ENCODE peak calls at places on chromosome 16, in ten cellular contexts. One of them, this sample, is unnamed. For H3K9me3 and H3K27me3, the result is how much of the 10 kb centered on the place peaks cover.

GRCh38 chr16:49754495-49755290 is 101.2 kb downstream of the ZNF423 start:
- DNase-seq in esophagus muscularis mucosa: no peak
- DNase-seq in effector memory CD4-positive, alpha-beta T cell: no peak
- DNase-seq in cardiac muscle cell: peak
- DNase-seq in aorta: no peak
- DNase-seq in uterus: no peak
- DNase-seq in GM23248: peak
- DNase-seq in psoas muscle: peak
- DNase-seq in Panc1: no peak
- DNase-seq in suprapubic skin: no peak
- DNase-seq in this sample: no peak

GRCh38 chr16:11175850-11176341 is 80.1 kb downstream of the SOCS1 start:
- DNase-seq in GM23248: no peak
- DNase-seq in uterus: no peak
- DNase-seq in cardiac muscle cell: no peak
- DNase-seq in Panc1: no peak
- DNase-seq in effector memory CD4-positive, alpha-beta T cell: no peak
- DNase-seq in esophagus muscularis mucosa: no peak
- DNase-seq in suprapubic skin: no peak
- DNase-seq in psoas muscle: no peak
- DNase-seq in aorta: no peak
- DNase-seq in this sample: no peak

GRCh38 chr16:47136101-47136820 is 7.5 kb downstream of the NETO2 start:
- DNase-seq in uterus: no peak
- DNase-seq in Panc1: no peak
- DNase-seq in cardiac muscle cell: peak
- DNase-seq in aorta: no peak
- DNase-seq in suprapubic skin: no peak
- DNase-seq in psoas muscle: no peak
- DNase-seq in esophagus muscularis mucosa: no peak
- DNase-seq in effector memory CD4-positive, alpha-beta T cell: no peak
- DNase-seq in GM23248: peak
- DNase-seq in this sample: peak

GRCh38 chr16:71564377-71564967 is 12.4 kb downstream of the TAT start:
- DNase-seq in Panc1: no peak
- DNase-seq in effector memory CD4-positive, alpha-beta T cell: no peak
- DNase-seq in cardiac muscle cell: no peak
- DNase-seq in GM23248: peak
- DNase-seq in aorta: no peak
- DNase-seq in esophagus muscularis mucosa: no peak
- DNase-seq in uterus: no peak
- DNase-seq in psoas muscle: no peak
- DNase-seq in suprapubic skin: peak
- DNase-seq in this sample: no peak

GRCh38 chr16:10619271-10619849 is 39.0 kb upstream of the EMP2 start:
- DNase-seq in Panc1: no peak
- DNase-seq in suprapubic skin: no peak
- DNase-seq in esophagus muscularis mucosa: no peak
- DNase-seq in aorta: no peak
- DNase-seq in psoas muscle: no peak
- DNase-seq in effector memory CD4-positive, alpha-beta T cell: no peak
- DNase-seq in GM23248: peak
- DNase-seq in uterus: no peak
- DNase-seq in cardiac muscle cell: no peak
- DNase-seq in this sample: no peak

GRCh38 chr16:82439678-82440293 is 187.0 kb upstream of the CDH13 start:
- DNase-seq in suprapubic skin: no peak
- DNase-seq in aorta: no peak
- DNase-seq in GM23248: peak
- DNase-seq in cardiac muscle cell: peak
- DNase-seq in uterus: no peak
- DNase-seq in effector memory CD4-positive, alpha-beta T cell: no peak
- DNase-seq in psoas muscle: no peak
- DNase-seq in Panc1: no peak
- DNase-seq in esophagus muscularis mucosa: no peak
- DNase-seq in this sample: no peak

GRCh38 chr16:58196898-58197313 is 1.0 kb downstream of the CSNK2A2 start:
- DNase-seq in cardiac muscle cell: peak
- DNase-seq in effector memory CD4-positive, alpha-beta T cell: no peak
- DNase-seq in aorta: no peak
- DNase-seq in esophagus muscularis mucosa: no peak
- DNase-seq in psoas muscle: no peak
- DNase-seq in GM23248: peak
- DNase-seq in uterus: no peak
- DNase-seq in Panc1: no peak
- DNase-seq in suprapubic skin: no peak
- DNase-seq in this sample: peak

GRCh38 chr16:16879567-16880251 is 500.8 kb downstream of the NPIPA7 start:
- DNase-seq in esophagus muscularis mucosa: peak
- DNase-seq in suprapubic skin: no peak
- DNase-seq in cardiac muscle cell: no peak
- DNase-seq in uterus: no peak
- DNase-seq in psoas muscle: no peak
- DNase-seq in GM23248: no peak
- DNase-seq in Panc1: no peak
- DNase-seq in effector memory CD4-positive, alpha-beta T cell: no peak
- DNase-seq in aorta: no peak
- DNase-seq in this sample: no peak

GRCh38 chr16:25023541-25023940 is 8.4 kb upstream of the ARHGAP17 start:
- DNase-seq in Panc1: no peak
- DNase-seq in aorta: no peak
- DNase-seq in cardiac muscle cell: no peak
- DNase-seq in esophagus muscularis mucosa: no peak
- DNase-seq in GM23248: no peak
- DNase-seq in uterus: no peak
- DNase-seq in effector memory CD4-positive, alpha-beta T cell: no peak
- DNase-seq in psoas muscle: no peak
- DNase-seq in suprapubic skin: no peak
- DNase-seq in this sample: no peak

GRCh38 chr16:81175325-81175891 is 63.1 kb upstream of the BCO1 start:
- DNase-seq in aorta: no peak
- DNase-seq in GM23248: peak
- DNase-seq in effector memory CD4-positive, alpha-beta T cell: no peak
- DNase-seq in esophagus muscularis mucosa: no peak
- DNase-seq in uterus: no peak
- DNase-seq in cardiac muscle cell: peak
- DNase-seq in Panc1: no peak
- DNase-seq in psoas muscle: no peak
- DNase-seq in suprapubic skin: no peak
- DNase-seq in this sample: peak

GRCh38 chr16:74998481-74999207 is at the start of gene ZNRF1:
- DNase-seq in psoas muscle: peak
- DNase-seq in esophagus muscularis mucosa: peak
- DNase-seq in GM23248: peak
- DNase-seq in suprapubic skin: peak
- DNase-seq in aorta: peak
- DNase-seq in uterus: peak
- DNase-seq in effector memory CD4-positive, alpha-beta T cell: peak
- DNase-seq in cardiac muscle cell: peak
- DNase-seq in Panc1: peak
- DNase-seq in this sample: peak

DNA sequence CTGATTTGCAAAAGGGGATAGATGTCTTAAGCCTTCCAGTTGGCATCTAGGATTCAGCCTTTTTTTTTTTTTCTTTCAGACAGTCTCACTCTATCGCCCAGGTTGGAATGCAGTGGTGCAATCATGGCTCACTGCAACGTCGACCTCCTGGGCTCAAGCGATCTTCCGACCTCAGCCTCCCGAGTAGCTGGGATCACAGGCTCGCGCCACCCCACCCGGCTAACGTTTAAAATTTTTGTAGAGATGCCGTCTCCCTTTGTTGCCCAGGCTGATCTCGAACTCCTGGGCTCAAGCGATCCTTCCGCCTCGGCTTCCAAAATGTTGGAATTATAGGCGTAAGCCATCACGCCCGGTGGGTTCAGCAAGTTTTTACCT is 571 bp upstream of the CCP110 start:
- DNase-seq in psoas muscle: no peak
- DNase-seq in aorta: no peak
- DNase-seq in effector memory CD4-positive, alpha-beta T cell: no peak
- DNase-seq in cardiac muscle cell: no peak
- DNase-seq in uterus: peak
- DNase-seq in Panc1: no peak
- DNase-seq in GM23248: no peak
- DNase-seq in esophagus muscularis mucosa: no peak
- DNase-seq in suprapubic skin: no peak
- DNase-seq in this sample: no peak
- H3K4me3 ChIP-seq in psoas muscle: peak
- H3K4me3 ChIP-seq in aorta: no peak
- H3K4me3 ChIP-seq in effector memory CD4-positive, alpha-beta T cell: no peak
- H3K4me3 ChIP-seq in cardiac muscle cell: no peak
- H3K4me3 ChIP-seq in uterus: no peak
- H3K4me3 ChIP-seq in Panc1: peak
- H3K4me3 ChIP-seq in GM23248: no peak
- H3K4me3 ChIP-seq in esophagus muscularis mucosa: peak
- H3K4me3 ChIP-seq in suprapubic skin: no peak
- H3K4me3 ChIP-seq in this sample: peak

GRCh38 chr16:3289998-3290673 is 6.8 kb downstream of the ZNF263 start:
- DNase-seq in psoas muscle: no peak
- DNase-seq in Panc1: no peak
- DNase-seq in aorta: no peak
- DNase-seq in esophagus muscularis mucosa: no peak
- DNase-seq in uterus: no peak
- DNase-seq in effector memory CD4-positive, alpha-beta T cell: no peak
- DNase-seq in GM23248: no peak
- DNase-seq in suprapubic skin: no peak
- DNase-seq in cardiac muscle cell: no peak
- DNase-seq in this sample: no peak

GRCh38 chr16:3295209-3295608 is 10.0 kb downstream of the TIGD7 start:
- DNase-seq in esophagus muscularis mucosa: no peak
- DNase-seq in GM23248: no peak
- DNase-seq in suprapubic skin: no peak
- DNase-seq in cardiac muscle cell: no peak
- DNase-seq in psoas muscle: no peak
- DNase-seq in uterus: no peak
- DNase-seq in Panc1: no peak
- DNase-seq in effector memory CD4-positive, alpha-beta T cell: no peak
- DNase-seq in aorta: no peak
- DNase-seq in this sample: no peak

GRCh38 chr16:3295783-3296182 is 9.4 kb downstream of the TIGD7 start:
- DNase-seq in Panc1: no peak
- DNase-seq in GM23248: no peak
- DNase-seq in effector memory CD4-positive, alpha-beta T cell: no peak
- DNase-seq in esophagus muscularis mucosa: no peak
- DNase-seq in uterus: no peak
- DNase-seq in suprapubic skin: no peak
- DNase-seq in cardiac muscle cell: no peak
- DNase-seq in aorta: no peak
- DNase-seq in psoas muscle: no peak
- DNase-seq in this sample: no peak

GRCh38 chr16:3292604-3293003 is 9.3 kb downstream of the ZNF263 start:
- DNase-seq in cardiac muscle cell: no peak
- DNase-seq in GM23248: peak
- DNase-seq in aorta: no peak
- DNase-seq in suprapubic skin: no peak
- DNase-seq in esophagus muscularis mucosa: no peak
- DNase-seq in uterus: no peak
- DNase-seq in Panc1: no peak
- DNase-seq in effector memory CD4-positive, alpha-beta T cell: no peak
- DNase-seq in psoas muscle: no peak
- DNase-seq in this sample: peak
- H3K9me3 ChIP-seq in cardiac muscle cell: under half
- H3K9me3 ChIP-seq in GM23248: under half
- H3K9me3 ChIP-seq in aorta: under half
- H3K9me3 ChIP-seq in suprapubic skin: half or more
- H3K9me3 ChIP-seq in esophagus muscularis mucosa: half or more
- H3K9me3 ChIP-seq in uterus: under half
- H3K9me3 ChIP-seq in Panc1: half or more
- H3K9me3 ChIP-seq in effector memory CD4-positive, alpha-beta T cell: half or more
- H3K9me3 ChIP-seq in psoas muscle: half or more
- H3K9me3 ChIP-seq in this sample: half or more

GRCh38 chr16:26806641-26807040 is 260.1 kb upstream of the C16orf82 start:
- DNase-seq in psoas muscle: no peak
- DNase-seq in aorta: no peak
- DNase-seq in esophagus muscularis mucosa: no peak
- DNase-seq in uterus: no peak
- DNase-seq in suprapubic skin: no peak
- DNase-seq in Panc1: no peak
- DNase-seq in effector memory CD4-positive, alpha-beta T cell: no peak
- DNase-seq in GM23248: no peak
- DNase-seq in cardiac muscle cell: no peak
- DNase-seq in this sample: no peak
- H3K27me3 ChIP-seq in psoas muscle: under half
- H3K27me3 ChIP-seq in aorta: under half
- H3K27me3 ChIP-seq in esophagus muscularis mucosa: under half
- H3K27me3 ChIP-seq in uterus: under half
- H3K27me3 ChIP-seq in suprapubic skin: under half
- H3K27me3 ChIP-seq in Panc1: under half
- H3K27me3 ChIP-seq in effector memory CD4-positive, alpha-beta T cell: under half
- H3K27me3 ChIP-seq in GM23248: under half
- H3K27me3 ChIP-seq in cardiac muscle cell: under half
- H3K27me3 ChIP-seq in this sample: under half

GRCh38 chr16:85514601-85515318 is 98.4 kb upstream of the GSE1 start:
- DNase-seq in psoas muscle: peak
- DNase-seq in GM23248: peak
- DNase-seq in aorta: peak
- DNase-seq in uterus: peak
- DNase-seq in suprapubic skin: no peak
- DNase-seq in effector memory CD4-positive, alpha-beta T cell: no peak
- DNase-seq in esophagus muscularis mucosa: no peak
- DNase-seq in Panc1: peak
- DNase-seq in cardiac muscle cell: peak
- DNase-seq in this sample: peak

GRCh38 chr16:85515830-85516397 is 97.2 kb upstream of the GSE1 start:
- DNase-seq in psoas muscle: no peak
- DNase-seq in cardiac muscle cell: no peak
- DNase-seq in Panc1: no peak
- DNase-seq in esophagus muscularis mucosa: no peak
- DNase-seq in aorta: no peak
- DNase-seq in uterus: no peak
- DNase-seq in suprapubic skin: no peak
- DNase-seq in GM23248: peak
- DNase-seq in effector memory CD4-positive, alpha-beta T cell: no peak
- DNase-seq in this sample: no peak

GRCh38 chr16:85514295-85514600 is 98.9 kb upstream of the GSE1 start:
- DNase-seq in psoas muscle: peak
- DNase-seq in effector memory CD4-positive, alpha-beta T cell: no peak
- DNase-seq in cardiac muscle cell: no peak
- DNase-seq in suprapubic skin: peak
- DNase-seq in aorta: peak
- DNase-seq in esophagus muscularis mucosa: no peak
- DNase-seq in GM23248: no peak
- DNase-seq in uterus: no peak
- DNase-seq in Panc1: no peak
- DNase-seq in this sample: no peak

GRCh38 chr16:85513649-85514048 is 99.5 kb upstream of the GSE1 start:
- DNase-seq in esophagus muscularis mucosa: no peak
- DNase-seq in cardiac muscle cell: no peak
- DNase-seq in suprapubic skin: no peak
- DNase-seq in uterus: no peak
- DNase-seq in aorta: no peak
- DNase-seq in Panc1: no peak
- DNase-seq in GM23248: no peak
- DNase-seq in effector memory CD4-positive, alpha-beta T cell: no peak
- DNase-seq in psoas muscle: no peak
- DNase-seq in this sample: no peak

DNA sequence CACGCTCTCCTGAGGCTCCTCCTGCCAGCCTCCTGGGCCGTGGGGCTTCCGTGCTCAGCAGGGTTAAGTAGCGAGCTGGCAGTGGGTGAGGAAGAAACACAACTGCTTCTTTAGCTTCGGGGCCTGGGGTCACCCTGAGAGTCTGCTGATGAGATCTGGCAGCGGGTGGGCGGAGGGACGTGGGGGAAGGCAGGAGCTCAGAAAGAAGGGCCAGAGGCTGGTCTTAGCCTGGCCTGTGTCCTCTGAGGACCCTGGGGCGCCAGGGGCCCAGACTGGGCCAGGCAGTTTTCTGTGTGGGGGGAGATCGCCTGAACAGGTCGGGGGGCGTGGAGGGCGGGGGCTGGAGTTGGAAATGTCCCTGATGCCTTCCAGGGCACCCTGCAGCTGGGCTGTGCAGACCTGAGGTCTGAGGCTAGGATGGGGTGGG is 97.8 kb upstream of the GSE1 start:
- DNase-seq in GM23248: no peak
- DNase-seq in cardiac muscle cell: no peak
- DNase-seq in psoas muscle: no peak
- DNase-seq in Panc1: no peak
- DNase-seq in esophagus muscularis mucosa: no peak
- DNase-seq in suprapubic skin: no peak
- DNase-seq in uterus: no peak
- DNase-seq in effector memory CD4-positive, alpha-beta T cell: no peak
- DNase-seq in aorta: no peak
- DNase-seq in this sample: no peak
- H3K4me3 ChIP-seq in GM23248: peak
- H3K4me3 ChIP-seq in cardiac muscle cell: no peak
- H3K4me3 ChIP-seq in psoas muscle: no peak
- H3K4me3 ChIP-seq in Panc1: no peak
- H3K4me3 ChIP-seq in esophagus muscularis mucosa: no peak
- H3K4me3 ChIP-seq in suprapubic skin: no peak
- H3K4me3 ChIP-seq in uterus: no peak
- H3K4me3 ChIP-seq in effector memory CD4-positive, alpha-beta T cell: no peak
- H3K4me3 ChIP-seq in aorta: no peak
- H3K4me3 ChIP-seq in this sample: no peak

This sample was measured in MG63.